ENCODE peak calls at places on chromosomes 6 and 20, in nine cellular contexts. N, Z, U, G, F, A, T, E and W are unnamed samples.

GRCh38 chr6:72952808-72953630 is 272.3 kb downstream of the KHDC1L start:
- DNase-seq in N (no peak), Z (no peak), U (peak; percentile 70), G (peak; percentile 44), F (no peak), A (no peak), T (peak; percentile 43), E (no peak), W (peak; percentile 30)

GRCh38 chr6:24099181-24099580 is 26.8 kb upstream of the NRSN1 start:
- DNase-seq in N (no peak), Z (no peak), U (no peak), G (no peak), F (no peak), A (no peak), T (no peak), E (no peak), W (no peak)

GRCh38 chr6:120478650-120479049 is 855.6 kb downstream of the TBC1D32 start:
- DNase-seq in N (no peak), Z (no peak), U (no peak), G (no peak), F (no peak), A (no peak), T (no peak), E (no peak), W (no peak)

GRCh38 chr20:40154514-40154913 is 534.5 kb downstream of the MAFB start:
- DNase-seq in N (no peak), Z (no peak), U (no peak), G (no peak), F (no peak), A (no peak), T (no peak), E (no peak), W (no peak)

GRCh38 chr20:17917832-17918618 is 50.6 kb downstream of the SNX5 start:
- DNase-seq in N (no peak), Z (no peak), U (no peak), G (no peak), F (no peak), A (no peak), T (no peak), E (no peak), W (no peak)

GRCh38 chr6:4322134-4322845 is 186.9 kb upstream of the ECI2 start:
- DNase-seq in N (no peak), Z (no peak), U (no peak), G (no peak), F (no peak), A (no peak), T (no peak), E (no peak), W (no peak)

GRCh38 chr6:149166324-149166723 is 151.2 kb upstream of the TAB2 start:
- DNase-seq in N (no peak), Z (no peak), U (no peak), G (no peak), F (no peak), A (no peak), T (no peak), E (no peak), W (peak; percentile 17)

GRCh38 chr6:89281779-89282246 is 33.3 kb downstream of the GABRR2 start:
- DNase-seq in N (peak; percentile 58), Z (peak; percentile 12), U (peak; percentile 50), G (peak; percentile 49), F (peak; percentile 49), A (no peak), T (peak; percentile 45), E (peak; percentile 74), W (peak; percentile 60)

GRCh38 chr6:24431045-24431451 is 28.3 kb downstream of the MRS2 start:
- DNase-seq in N (peak; percentile 33), Z (peak; percentile 34), U (peak; percentile 55), G (peak; percentile 49), F (peak; percentile 15), A (no peak), T (peak; percentile 64), E (no peak), W (peak; percentile 48)

GRCh38 chr6:134517145-134517658 is 199.3 kb upstream of the SGK1 start:
- DNase-seq in N (peak; percentile 69), Z (peak; percentile 75), U (peak; percentile 84), G (peak; percentile 93), F (no peak), A (peak; percentile 28), T (peak; percentile 94), E (peak; percentile 33), W (peak; percentile 80)

GRCh38 chr6:93423542-93423941 is 4.2 kb upstream of the EPHA7 start:
- DNase-seq in N (no peak), Z (peak; percentile 86), U (peak; percentile 8), G (peak; percentile 17), F (no peak), A (no peak), T (peak; percentile 44), E (peak; percentile 60), W (peak; percentile 22)

GRCh38 chr20:49132995-49133451 is 55.1 kb downstream of the STAU1 start:
- DNase-seq in N (peak; percentile 57), Z (peak; percentile 19), U (peak; percentile 69), G (peak; percentile 82), F (no peak), A (peak; percentile 53), T (peak; percentile 79), E (no peak), W (peak; percentile 28)

GRCh38 chr6:53947780-53948179 is 153.0 kb downstream of the LRRC1 start:
- DNase-seq in N (no peak), Z (no peak), U (no peak), G (no peak), F (no peak), A (no peak), T (no peak), E (no peak), W (no peak)

GRCh38 chr20:36205026-36205425 is 31.3 kb upstream of the AAR2 start:
- DNase-seq in N (no peak), Z (no peak), U (no peak), G (peak; percentile 10), F (no peak), A (no peak), T (peak; percentile 10), E (no peak), W (no peak)

GRCh38 chr6:31763617-31763940 is 1.1 kb downstream of the SAPCD1 start:
- DNase-seq in N (no peak), Z (no peak), U (peak; percentile 62), G (peak; percentile 84), F (no peak), A (no peak), T (peak; percentile 33), E (peak; percentile 33), W (no peak)

GRCh38 chr20:45995213-45996097 is 13.3 kb upstream of the MMP9 start:
- DNase-seq in N (no peak), Z (no peak), U (no peak), G (no peak), F (no peak), A (no peak), T (no peak), E (no peak), W (no peak)

GRCh38 chr6:108966855-108967755 is 118.9 kb downstream of the ARMC2 start:
- DNase-seq in N (no peak), Z (peak; percentile 58), U (peak; percentile 70), G (peak; percentile 69), F (no peak), A (no peak), T (peak; percentile 52), E (peak; percentile 47), W (peak; percentile 80)

GRCh38 chr6:56292505-56293181 is 45.3 kb upstream of the COL21A1 start:
- DNase-seq in N (peak; percentile 39), Z (peak; percentile 38), U (peak; percentile 48), G (peak; percentile 81), F (no peak), A (peak; percentile 36), T (peak; percentile 80), E (peak; percentile 25), W (peak; percentile 58)

GRCh38 chr6:1223312-1223603 is 88.6 kb upstream of the FOXQ1 start:
- DNase-seq in N (no peak), Z (no peak), U (no peak), G (no peak), F (no peak), A (no peak), T (no peak), E (no peak), W (no peak)

GRCh38 chr20:1619861-1620444 is at the start of gene SIRPB1:
- DNase-seq in N (no peak), Z (no peak), U (no peak), G (no peak), F (no peak), A (no peak), T (no peak), E (no peak), W (no peak)

GRCh38 chr20:1735417-1736089 is 78.0 kb upstream of the SIRPG start:
- DNase-seq in N (no peak), Z (no peak), U (no peak), G (no peak), F (no peak), A (no peak), T (no peak), E (no peak), W (no peak)

GRCh38 chr6:41748542-41748941 is 1.3 kb upstream of the PGC start:
- DNase-seq in N (no peak), Z (peak; percentile 19), U (no peak), G (no peak), F (no peak), A (no peak), T (no peak), E (no peak), W (no peak)

GRCh38 chr6:168217216-168217879 is 102.2 kb downstream of the DACT2 start:
- DNase-seq in N (no peak), Z (no peak), U (no peak), G (no peak), F (no peak), A (no peak), T (no peak), E (no peak), W (no peak)

GRCh38 chr20:61755971-61756421 is 309.7 kb downstream of the TAF4 start:
- DNase-seq in N (no peak), Z (no peak), U (no peak), G (no peak), F (no peak), A (no peak), T (no peak), E (no peak), W (no peak)

GRCh38 chr6:34556031-34556471 is at the start of gene SPDEF:
- DNase-seq in N (no peak), Z (no peak), U (no peak), G (no peak), F (no peak), A (no peak), T (no peak), E (no peak), W (no peak)

GRCh38 chr6:22959571-22959970 is 390.2 kb downstream of the HDGFL1 start:
- DNase-seq in N (no peak), Z (no peak), U (no peak), G (no peak), F (no peak), A (no peak), T (no peak), E (no peak), W (no peak)

GRCh38 chr6:38453302-38453701 is 186.4 kb downstream of the BTBD9 start:
- DNase-seq in N (no peak), Z (no peak), U (peak; percentile 13), G (peak; percentile 16), F (no peak), A (no peak), T (no peak), E (no peak), W (no peak)

GRCh38 chr6:67112120-67112519 is 1405.1 kb upstream of the EYS start:
- DNase-seq in N (no peak), Z (no peak), U (no peak), G (no peak), F (no peak), A (no peak), T (no peak), E (no peak), W (no peak)